ENCODE peak calls at places on chromosome X, in seven cellular contexts. R, K, U, H, O, A and G are unnamed samples.

GRCh38 chrX:132636080-132636479 is 147.2 kb upstream of the MBNL3 start:
- DNase-seq in A (no peak), K (no peak), O (no peak), R (no peak), H (no peak), U (no peak), G (no peak)

GRCh38 chrX:69546417-69546816 is 42.3 kb downstream of the NALF2 start:
- DNase-seq in H (no peak), K (no peak), U (no peak), A (no peak), R (no peak), O (no peak), G (no peak)

GRCh38 chrX:134718329-134719317 is 60.4 kb upstream of the PLAC1 start:
- DNase-seq in K (peak; percentile 49), A (peak; percentile 89), O (no peak), H (no peak), R (peak; percentile 42), U (no peak), G (no peak)

GRCh38 chrX:10611441-10612090 is 8.8 kb downstream of the MID1 start:
- DNase-seq in K (no peak), H (no peak), O (no peak), A (peak; percentile 6), R (no peak), U (no peak), G (no peak)

GRCh38 chrX:65241059-65241721 is 264.9 kb upstream of the ZC4H2 start:
- DNase-seq in H (no peak), U (no peak), A (no peak), K (no peak), R (no peak), O (no peak), G (no peak)

GRCh38 chrX:71953946-71954345 is 43.3 kb downstream of the NHSL2 start:
- DNase-seq in R (no peak), H (no peak), U (no peak), K (no peak), A (no peak), O (no peak), G (no peak)

GRCh38 chrX:19953145-19953544 is 37.7 kb downstream of the BCLAF3 start:
- DNase-seq in R (no peak), K (no peak), A (no peak), H (no peak), O (no peak), U (no peak), G (no peak)

GRCh38 chrX:35339796-35340195 is 397.2 kb downstream of the FAM47B start:
- DNase-seq in O (no peak), U (no peak), H (no peak), A (no peak), K (no peak), R (no peak), G (no peak)

GRCh38 chrX:19627081-19627480 is 111.8 kb upstream of the MAP3K15 start:
- DNase-seq in K (no peak), A (no peak), O (no peak), U (no peak), H (no peak), R (no peak), G (no peak)

GRCh38 chrX:136580316-136580715 is 48.3 kb downstream of the VGLL1 start:
- DNase-seq in H (no peak), O (no peak), K (no peak), A (peak; percentile 61), U (no peak), R (no peak), G (no peak)

GRCh38 chrX:129783176-129783776 is 3.5 kb downstream of the SASH3 start:
- DNase-seq in R (no peak), A (no peak), H (no peak), O (no peak), U (no peak), K (no peak), G (no peak)

GRCh38 chrX:31547816-31548215 is 476.0 kb upstream of the FTHL17 start:
- DNase-seq in H (no peak), K (no peak), R (no peak), O (no peak), A (no peak), U (no peak), G (no peak)

GRCh38 chrX:107556967-107557366 is 71.3 kb upstream of the PRPS1 start:
- DNase-seq in H (no peak), A (no peak), K (no peak), R (no peak), O (no peak), U (no peak), G (no peak)

GRCh38 chrX:125291124-125291523 is 28.5 kb upstream of the TEX13C start:
- DNase-seq in R (no peak), A (no peak), U (no peak), O (no peak), H (no peak), K (no peak), G (no peak)
- H3K27ac ChIP-seq in R (no peak overlapping the region), A (no peak overlapping the region), U (no peak overlapping the region), O (no peak overlapping the region), H (no peak overlapping the region), K (no peak overlapping the region), G (no peak overlapping the region)

GRCh38 chrX:48779399-48779798 is 7.0 kb upstream of the GATA1 start:
- DNase-seq in A (no peak), U (no peak), K (no peak), R (no peak), O (no peak), H (no peak), G (no peak)

GRCh38 chrX:48785156-48785524 is 1.2 kb upstream of the GATA1 start:
- DNase-seq in H (no peak), A (no peak), U (no peak), R (no peak), O (no peak), K (no peak), G (no peak)

GRCh38 chrX:48782795-48783194 is 3.6 kb upstream of the GATA1 start:
- DNase-seq in R (no peak), A (no peak), O (no peak), H (no peak), K (no peak), U (no peak), G (no peak)

GRCh38 chrX:48785525-48786214 is 720 bp upstream of the GATA1 start:
- DNase-seq in H (no peak), A (no peak), U (no peak), K (no peak), O (no peak), R (no peak), G (no peak)

DNA sequence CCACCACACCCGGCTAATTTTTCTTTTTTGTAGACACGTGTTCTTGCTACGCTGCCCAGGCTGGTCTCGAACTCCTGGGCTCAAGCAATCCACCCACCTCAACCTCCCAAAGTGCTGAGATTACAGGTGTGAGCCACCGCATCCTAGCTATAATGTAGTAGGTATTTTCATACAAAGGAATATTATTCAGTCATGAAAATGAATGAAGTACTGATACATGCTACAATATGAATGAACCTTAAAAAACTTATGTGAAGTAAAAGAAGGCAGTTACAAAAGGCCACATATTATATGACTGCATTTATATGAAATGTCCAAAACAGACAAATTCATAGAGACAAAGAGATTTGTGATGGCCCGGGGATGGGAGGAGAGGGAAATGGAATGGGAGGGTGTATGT is 4.7 kb upstream of the GATA1 start:
- DNase-seq in K (no peak), R (no peak), H (no peak), U (no peak), A (no peak), O (no peak), G (no peak)
- H3K27me3 ChIP-seq in K (no peaks in the 10 kb centered on the region), R (no peaks in the 10 kb centered on the region), H (no peaks in the 10 kb centered on the region), U (no peaks in the 10 kb centered on the region), A (no peaks in the 10 kb centered on the region), O (peaks cover 12% of the 10 kb centered on the region), G (no peaks in the 10 kb centered on the region)

GRCh38 chrX:53261573-53261972 is 19.8 kb downstream of the IQSEC2 start:
- DNase-seq in U (no peak), K (no peak), H (no peak), A (no peak), O (no peak), R (no peak), G (no peak)

GRCh38 chrX:53260836-53261235 is 20.5 kb downstream of the IQSEC2 start:
- DNase-seq in R (no peak), H (no peak), A (no peak), O (no peak), K (no peak), U (no peak), G (no peak)

GRCh38 chrX:53263597-53264094 is 17.7 kb downstream of the IQSEC2 start:
- DNase-seq in A (no peak), O (no peak), H (no peak), R (no peak), U (no peak), K (no peak), G (no peak)

GRCh38 chrX:53262189-53262917 is 19.0 kb downstream of the IQSEC2 start:
- DNase-seq in H (no peak), O (no peak), A (no peak), K (no peak), R (no peak), U (no peak), G (no peak)

DNA sequence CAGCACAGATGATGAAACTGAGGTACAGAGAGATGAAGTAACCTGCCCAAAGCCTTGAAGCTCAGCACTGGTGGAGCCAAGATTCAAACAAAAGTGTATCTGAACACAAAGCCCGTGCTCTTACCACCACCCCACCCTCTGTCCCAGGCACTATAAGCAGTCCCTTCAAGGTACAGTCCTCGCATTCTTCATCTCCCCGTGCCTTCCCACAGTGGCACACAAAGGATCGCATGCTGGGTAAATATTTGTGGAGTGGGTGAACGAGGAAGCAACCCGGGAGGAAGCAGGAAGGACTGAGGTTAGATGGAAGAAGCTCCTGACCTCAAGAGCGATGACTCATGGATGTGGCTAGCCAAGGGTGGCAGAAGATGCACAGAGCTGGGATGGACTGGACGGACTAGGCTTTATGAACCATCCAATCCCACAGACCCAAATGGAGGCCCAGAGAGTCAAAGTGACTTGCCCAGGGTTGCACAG is 18.4 kb downstream of the IQSEC2 start:
- DNase-seq in O (no peak), H (no peak), K (no peak), A (no peak), R (no peak), U (no peak), G (peak; percentile 36)
- H3K27ac ChIP-seq in O (no peak overlapping the region), H (no peak overlapping the region), K (no peak overlapping the region), A (no peak overlapping the region), R (no peak overlapping the region), U (no peak overlapping the region), G (no peak overlapping the region)

DNA sequence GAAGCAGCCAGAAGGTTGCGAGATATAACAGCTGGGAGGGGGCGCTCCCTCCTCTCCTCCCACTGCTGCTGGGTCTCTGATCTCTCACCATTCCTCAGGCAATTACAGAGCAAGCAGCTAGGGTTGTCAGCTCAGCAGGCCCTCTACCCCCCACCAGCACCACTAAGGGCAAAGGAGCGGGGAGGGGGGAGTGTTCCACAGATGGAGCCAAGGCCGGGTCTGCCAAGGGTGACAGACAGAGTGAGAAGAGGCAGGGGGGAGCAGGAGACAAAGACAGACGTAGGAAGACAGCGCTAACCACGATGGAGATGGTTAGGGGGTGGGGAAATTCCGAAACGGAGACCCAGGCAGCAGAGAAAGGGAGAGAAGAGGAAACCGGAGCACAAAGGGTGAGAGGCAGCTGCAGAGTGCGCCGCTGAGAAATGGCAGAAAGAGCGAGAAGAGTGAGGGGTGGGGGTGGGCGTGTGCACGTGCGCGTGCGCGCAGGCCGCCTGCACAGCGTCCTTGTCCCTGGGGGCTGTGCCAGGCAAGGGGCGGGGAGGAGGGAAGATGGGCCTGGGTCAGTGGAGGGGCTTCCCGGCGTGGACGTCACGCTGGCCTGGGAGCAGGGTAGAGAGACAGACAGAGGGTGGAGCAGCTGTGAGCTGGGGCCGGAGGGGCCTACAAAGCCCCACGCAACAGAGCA is 6.9 kb downstream of the L1CAM start:
- DNase-seq in A (no peak), H (no peak), O (no peak), U (no peak), K (no peak), R (no peak), G (no peak)
- H3K27me3 ChIP-seq in A (no peaks in the 10 kb centered on the region), H (peaks cover 4% of the 10 kb centered on the region), O (peaks cover 23% of the 10 kb centered on the region), U (peaks cover 66% of the 10 kb centered on the region), K (peaks cover 24% of the 10 kb centered on the region), R (no peaks in the 10 kb centered on the region), G (peaks cover 19% of the 10 kb centered on the region)

GRCh38 chrX:106306391-106306947 is 138.4 kb downstream of the PWWP3B start:
- DNase-seq in A (peak; percentile 4), K (no peak), R (no peak), O (no peak), H (no peak), U (no peak), G (no peak)
- H3K27ac ChIP-seq in A (no peak overlapping the region), K (no peak overlapping the region), R (no peak overlapping the region), O (no peak overlapping the region), H (no peak overlapping the region), U (no peak overlapping the region), G (no peak overlapping the region)